ENCODE peak calls at places on chromosomes 12 and 14, in ten cellular contexts. X is choroid plexus epithelial cell, M is NCI-H1417, B is GM12864, J is brain microvascular endothelial cell, S is ACHN, K is iris pigment epithelial cell, H is progenitor cell of endocrine pancreas, W is COR-L47, O is Peyer's patch. A is an unnamed sample.

GRCh38 chr14:97524579-97525319 is 727.6 kb downstream of the VRK1 start:
- DNase-seq in M (no peak), H (no peak), B (no peak), O (no peak), K (no peak), W (no peak), X (no peak), S (no peak), J (no peak), A (no peak)

GRCh38 chr12:131353826-131354225 is 357.1 kb upstream of the SFSWAP start:
- DNase-seq in W (no peak), M (no peak), H (no peak), J (no peak), K (no peak), X (no peak), O (no peak), S (no peak), B (no peak), A (no peak)

GRCh38 chr14:52314521-52315354 is 626 bp downstream of the PTGER2 start:
- DNase-seq in K (peak), M (no peak), X (peak), H (peak), S (peak), W (no peak), O (peak), J (peak), B (no peak), A (peak)

GRCh38 chr12:104866286-104866685 is 91.8 kb downstream of the SLC41A2 start:
- DNase-seq in W (no peak), K (peak), M (no peak), B (no peak), S (no peak), H (no peak), X (peak), J (peak), O (no peak), A (peak)

GRCh38 chr12:40015360-40015759 is 90.5 kb downstream of the SLC2A13 start:
- DNase-seq in K (no peak), J (no peak), W (no peak), H (no peak), S (peak), X (no peak), M (no peak), B (no peak), O (peak), A (peak)

GRCh38 chr12:34395056-34396005 is 373.0 kb downstream of the ALG10 start:
- DNase-seq in X (no peak), S (no peak), M (no peak), J (no peak), H (peak), B (no peak), W (no peak), O (peak), K (no peak), A (no peak)

GRCh38 chr14:50452285-50452684 is 55.6 kb upstream of the CDKL1 start:
- DNase-seq in O (no peak), M (no peak), J (no peak), S (no peak), B (no peak), X (peak), W (peak), K (peak), H (no peak), A (peak)

GRCh38 chr12:49233842-49234526 is 30.9 kb upstream of the TUBA1C start:
- DNase-seq in M (peak), X (no peak), O (peak), W (peak), B (peak), K (no peak), S (no peak), H (no peak), J (no peak), A (no peak)

GRCh38 chr12:105369014-105369413 is 38.5 kb downstream of the C12orf75 start:
- DNase-seq in B (no peak), H (no peak), K (peak), W (no peak), O (no peak), J (peak), S (no peak), M (no peak), X (peak), A (peak)

GRCh38 chr12:54998958-54999510 is 14.5 kb upstream of the TESPA1 start:
- DNase-seq in K (no peak), M (no peak), O (no peak), X (no peak), W (no peak), S (no peak), B (no peak), H (no peak), J (no peak), A (no peak)

GRCh38 chr12:122486805-122487426 is 13.8 kb downstream of the ZCCHC8 start:
- DNase-seq in J (no peak), B (no peak), W (no peak), X (no peak), O (no peak), M (no peak), K (no peak), H (no peak), S (no peak), A (no peak)

GRCh38 chr12:32917094-32917611 is 20.6 kb upstream of the PKP2 start:
- DNase-seq in X (peak), M (no peak), H (no peak), K (peak), W (no peak), J (peak), O (no peak), B (no peak), S (no peak), A (peak)

GRCh38 chr14:69592923-69593677 is 18.3 kb upstream of the SUSD6 start:
- DNase-seq in H (no peak), W (no peak), J (no peak), B (no peak), X (peak), O (no peak), S (no peak), K (peak), M (no peak), A (peak)

GRCh38 chr12:132226604-132227003 is 82.3 kb downstream of the NOC4L start:
- DNase-seq in O (no peak), H (no peak), S (no peak), W (no peak), X (no peak), B (no peak), K (no peak), M (no peak), J (no peak), A (no peak)

GRCh38 chr12:39935275-39935674 is 170.6 kb downstream of the SLC2A13 start:
- DNase-seq in W (no peak), M (no peak), J (peak), X (peak), B (no peak), S (no peak), K (peak), H (no peak), O (no peak), A (peak)

GRCh38 chr14:67567654-67568053 is 32.4 kb downstream of the PIGH start:
- DNase-seq in W (no peak), M (no peak), X (no peak), S (no peak), O (no peak), J (no peak), B (no peak), K (no peak), H (no peak), A (no peak)

GRCh38 chr12:124995200-124995961 is 1.9 kb downstream of the BRI3BP start:
- DNase-seq in X (no peak), W (no peak), H (no peak), K (no peak), S (no peak), M (no peak), B (peak), O (peak), J (no peak), A (no peak)

GRCh38 chr12:56208014-56208413 is 13.7 kb downstream of the RNF41 start:
- DNase-seq in O (peak), S (no peak), K (no peak), J (no peak), W (no peak), X (no peak), H (no peak), M (no peak), B (no peak), A (no peak)

GRCh38 chr14:106489112-106489881 is 962.9 kb downstream of the TMEM121 start:
- DNase-seq in K (no peak), O (no peak), X (no peak), W (no peak), H (no peak), J (no peak), M (no peak), B (no peak), S (no peak), A (no peak)

GRCh38 chr12:89098390-89099102 is 253.8 kb downstream of the DUSP6 start:
- DNase-seq in K (no peak), B (no peak), O (no peak), S (no peak), J (peak), X (no peak), W (no peak), M (no peak), H (no peak), A (no peak)

GRCh38 chr12:12947902-12948301 is 4.1 kb downstream of the GPRC5D start:
- DNase-seq in O (no peak), W (no peak), K (no peak), H (no peak), B (no peak), J (no peak), X (no peak), M (no peak), S (no peak), A (no peak)

GRCh38 chr12:11134300-11134699 is at the start of gene TAS2R30:
- DNase-seq in K (no peak), M (no peak), H (no peak), O (no peak), X (no peak), W (no peak), J (no peak), S (no peak), B (no peak), A (no peak)

GRCh38 chr12:49108958-49109404 is 1.7 kb downstream of the LMBR1L start:
- DNase-seq in S (no peak), O (peak), M (no peak), X (peak), B (no peak), K (peak), J (no peak), H (no peak), W (no peak), A (peak)

GRCh38 chr12:117034691-117035090 is 64.5 kb downstream of the TESC start:
- DNase-seq in H (no peak), K (no peak), O (no peak), B (no peak), S (no peak), X (no peak), M (peak), J (no peak), W (no peak), A (no peak)

GRCh38 chr14:64387232-64387737 is 868 bp upstream of the MTHFD1 start:
- DNase-seq in H (no peak), B (no peak), S (peak), X (peak), J (peak), W (peak), M (peak), K (peak), O (no peak), A (peak)

GRCh38 chr12:34403706-34404376 is 381.5 kb downstream of the ALG10 start:
- DNase-seq in W (no peak), H (peak), X (no peak), S (no peak), O (peak), M (no peak), B (no peak), J (no peak), K (no peak), A (no peak)

GRCh38 chr12:65984227-65984479 is 146.4 kb downstream of the LLPH start:
- DNase-seq in O (no peak), J (no peak), H (no peak), B (no peak), K (no peak), W (no peak), M (no peak), S (no peak), X (no peak), A (no peak)

GRCh38 chr14:57692671-57693070 is 173.2 kb downstream of the SLC35F4 start:
- DNase-seq in S (peak), W (peak), O (no peak), K (peak), X (peak), M (peak), B (no peak), H (no peak), J (peak), A (peak)

GRCh38 chr12:15719230-15719629 is 70.0 kb downstream of the EPS8 start:
- DNase-seq in X (peak), S (no peak), H (no peak), K (peak), M (no peak), B (no peak), W (no peak), O (no peak), J (no peak), A (peak)

GRCh38 chr14:73896521-73896920 is 9.9 kb downstream of the ZNF410 start:
- DNase-seq in J (no peak), B (no peak), W (no peak), K (peak), H (no peak), O (no peak), M (no peak), S (no peak), X (peak), A (peak)

GRCh38 chr12:43338848-43339526 is 213.0 kb downstream of the ADAMTS20 start:
- DNase-seq in K (peak), M (no peak), H (no peak), X (peak), O (no peak), B (no peak), W (no peak), J (peak), S (peak), A (peak)

GRCh38 chr12:123264642-123265041 is 7.0 kb downstream of the CDK2AP1 start:
- DNase-seq in B (no peak), X (no peak), J (no peak), H (no peak), S (no peak), W (no peak), M (no peak), K (no peak), O (no peak), A (no peak)

GRCh38 chr14:91100086-91100485 is 13.8 kb upstream of the DGLUCY start:
- DNase-seq in M (no peak), J (no peak), O (no peak), W (no peak), K (no peak), B (no peak), X (no peak), H (no peak), S (no peak), A (no peak)

GRCh38 chr14:34872822-34873590 is 2.2 kb downstream of the BAZ1A start:
- DNase-seq in J (peak), W (peak), B (peak), K (peak), O (no peak), H (no peak), S (peak), M (peak), X (peak), A (peak)

A was measured in cardiac fibroblast.